ENCODE peak calls at places on chromosomes 16 and 17, in eight cellular contexts. T is esophagus squamous epithelium; X is HT-29; I is effector CD4-positive, alpha-beta T cell; N is CD8-positive, alpha-beta memory T cell; A is activated CD4-positive, alpha-beta T cell treated with anti-CD3 and anti-CD28 coated beads for 36 hours; O is RWPE1; F is HEK293T. U is an unnamed sample.

GRCh38 chr17:81923302-81924260 is 4.0 kb downstream of the MAFG start:
- DNase-seq in I (no peak), X (peak; percentile 89), O (peak; percentile 68), A (peak; percentile 49), T (no peak), F (no peak), N (no peak), U (peak; percentile 59)

GRCh38 chr17:56635640-56636039 is 42.1 kb downstream of the NOG start:
- DNase-seq in X (no peak), T (no peak), I (no peak), F (no peak), N (no peak), A (no peak), O (no peak), U (no peak)

GRCh38 chr17:31428512-31428911 is 37.0 kb downstream of the RAB11FIP4 start:
- DNase-seq in A (no peak), X (no peak), F (no peak), O (no peak), I (no peak), N (no peak), T (no peak), U (no peak)

GRCh38 chr17:77873518-77874302 is 84.8 kb upstream of the TNRC6C start:
- DNase-seq in F (no peak), I (no peak), O (no peak), N (no peak), A (no peak), T (no peak), X (no peak), U (no peak)

GRCh38 chr16:85464342-85465305 is 148.5 kb upstream of the GSE1 start:
- DNase-seq in I (no peak), O (no peak), N (no peak), T (no peak), A (no peak), X (no peak), F (no peak), U (no peak)

GRCh38 chr17:45852535-45853297 is 8.0 kb downstream of the SPPL2C start:
- DNase-seq in O (peak; percentile 56), X (peak; percentile 75), N (peak; percentile 24), F (peak; percentile 73), A (peak; percentile 78), I (peak; percentile 54), T (no peak), U (peak; percentile 72)

GRCh38 chr16:10906914-10907756 is 30.1 kb downstream of the CIITA start:
- DNase-seq in A (no peak), O (no peak), N (no peak), T (no peak), I (no peak), X (no peak), F (no peak), U (no peak)

GRCh38 chr17:70905796-70906195 is 736.5 kb downstream of the KCNJ2 start:
- DNase-seq in X (no peak), T (no peak), F (no peak), I (no peak), A (no peak), N (no peak), O (peak; percentile 46), U (no peak)